ENCODE peak calls at places on chromosomes 12 and 14, in six cellular contexts. One of them, this sample, is unnamed.

GRCh38 chr12:25979563-25979962 is 21.1 kb downstream of the RASSF8 start:
- DNase-seq in HL-60: no peak
- DNase-seq in body of pancreas: no peak
- DNase-seq in stomach: no peak
- DNase-seq in pancreas: no peak
- DNase-seq in mammary epithelial cell: peak; percentile 56
- DNase-seq in this sample: no peak

GRCh38 chr14:64728106-64728505 is 23.9 kb downstream of the PLEKHG3 start:
- DNase-seq in HL-60: no peak
- DNase-seq in body of pancreas: no peak
- DNase-seq in stomach: no peak
- DNase-seq in pancreas: peak; percentile 44
- DNase-seq in mammary epithelial cell: no peak
- DNase-seq in this sample: no peak

GRCh38 chr12:117036046-117036445 is 63.2 kb downstream of the TESC start:
- DNase-seq in HL-60: no peak
- DNase-seq in body of pancreas: no peak
- DNase-seq in stomach: no peak
- DNase-seq in pancreas: peak; percentile 54
- DNase-seq in mammary epithelial cell: no peak
- DNase-seq in this sample: no peak

GRCh38 chr12:116898675-116899074 is 12.1 kb upstream of the FBXW8 start:
- DNase-seq in HL-60: no peak
- DNase-seq in body of pancreas: no peak
- DNase-seq in stomach: no peak
- DNase-seq in pancreas: no peak
- DNase-seq in mammary epithelial cell: no peak
- DNase-seq in this sample: no peak

GRCh38 chr12:25071366-25071765 is 122.5 kb upstream of the BCAT1 start:
- DNase-seq in HL-60: no peak
- DNase-seq in body of pancreas: no peak
- DNase-seq in stomach: no peak
- DNase-seq in pancreas: no peak
- DNase-seq in mammary epithelial cell: no peak
- DNase-seq in this sample: no peak

GRCh38 chr12:125271850-125272249 is 206.6 kb downstream of the AACS start:
- DNase-seq in HL-60: no peak
- DNase-seq in body of pancreas: no peak
- DNase-seq in stomach: no peak
- DNase-seq in pancreas: no peak
- DNase-seq in mammary epithelial cell: no peak
- DNase-seq in this sample: no peak

GRCh38 chr14:57486767-57487379 is 6.8 kb downstream of the CCDC198 start:
- DNase-seq in HL-60: peak; percentile 6
- DNase-seq in body of pancreas: no peak
- DNase-seq in stomach: no peak
- DNase-seq in pancreas: no peak
- DNase-seq in mammary epithelial cell: peak; percentile 32
- DNase-seq in this sample: peak; percentile 50

GRCh38 chr12:19273482-19274330 is 144.2 kb downstream of the PLEKHA5 start:
- DNase-seq in HL-60: peak; percentile 36
- DNase-seq in body of pancreas: peak; percentile 56
- DNase-seq in stomach: peak; percentile 67
- DNase-seq in pancreas: peak; percentile 69
- DNase-seq in mammary epithelial cell: peak; percentile 91
- DNase-seq in this sample: peak; percentile 77

GRCh38 chr12:119988440-119988787 is 622 bp upstream of the BICDL1 start:
- DNase-seq in HL-60: peak; percentile 3
- DNase-seq in body of pancreas: no peak
- DNase-seq in stomach: no peak
- DNase-seq in pancreas: no peak
- DNase-seq in mammary epithelial cell: no peak
- DNase-seq in this sample: peak; percentile 62

GRCh38 chr14:72243309-72243708 is 311.1 kb downstream of the RGS6 start:
- DNase-seq in HL-60: no peak
- DNase-seq in body of pancreas: no peak
- DNase-seq in stomach: no peak
- DNase-seq in pancreas: no peak
- DNase-seq in mammary epithelial cell: no peak
- DNase-seq in this sample: no peak
- H3K27ac ChIP-seq in HL-60: no peak overlapping the region
- H3K27ac ChIP-seq in body of pancreas: no peak overlapping the region
- H3K27ac ChIP-seq in stomach: no peak overlapping the region
- H3K27ac ChIP-seq in pancreas: no peak overlapping the region
- H3K27ac ChIP-seq in mammary epithelial cell: no peak overlapping the region
- H3K27ac ChIP-seq in this sample: no peak overlapping the region

GRCh38 chr12:2094597-2094996 is 41.8 kb downstream of the CACNA1C start:
- DNase-seq in HL-60: peak; percentile 76
- DNase-seq in body of pancreas: no peak
- DNase-seq in stomach: no peak
- DNase-seq in pancreas: no peak
- DNase-seq in mammary epithelial cell: no peak
- DNase-seq in this sample: no peak
- TF ChIP-seq CTCF in HL-60: no peak
- TF ChIP-seq CTCF in body of pancreas: no peak
- TF ChIP-seq CTCF in stomach: no peak
- TF ChIP-seq CTCF in pancreas: no peak
- TF ChIP-seq CTCF in mammary epithelial cell: no peak
- TF ChIP-seq CTCF in this sample: no peak

GRCh38 chr14:61430066-61430757 is 108.8 kb downstream of the PRKCH start:
- DNase-seq in HL-60: no peak
- DNase-seq in body of pancreas: no peak
- DNase-seq in stomach: no peak
- DNase-seq in pancreas: no peak
- DNase-seq in mammary epithelial cell: no peak
- DNase-seq in this sample: no peak
- H3K27ac ChIP-seq in HL-60: no peak overlapping the region
- H3K27ac ChIP-seq in body of pancreas: no peak overlapping the region
- H3K27ac ChIP-seq in stomach: no peak overlapping the region
- H3K27ac ChIP-seq in pancreas: no peak overlapping the region
- H3K27ac ChIP-seq in mammary epithelial cell: no peak overlapping the region
- H3K27ac ChIP-seq in this sample: no peak overlapping the region

GRCh38 chr12:83461326-83461985 is 774.8 kb downstream of the TMTC2 start:
- DNase-seq in HL-60: no peak
- DNase-seq in body of pancreas: no peak
- DNase-seq in stomach: no peak
- DNase-seq in pancreas: no peak
- DNase-seq in mammary epithelial cell: no peak
- DNase-seq in this sample: no peak

GRCh38 chr12:83465632-83466031 is 778.9 kb downstream of the TMTC2 start:
- DNase-seq in HL-60: no peak
- DNase-seq in body of pancreas: no peak
- DNase-seq in stomach: no peak
- DNase-seq in pancreas: no peak
- DNase-seq in mammary epithelial cell: no peak
- DNase-seq in this sample: no peak

DNA sequence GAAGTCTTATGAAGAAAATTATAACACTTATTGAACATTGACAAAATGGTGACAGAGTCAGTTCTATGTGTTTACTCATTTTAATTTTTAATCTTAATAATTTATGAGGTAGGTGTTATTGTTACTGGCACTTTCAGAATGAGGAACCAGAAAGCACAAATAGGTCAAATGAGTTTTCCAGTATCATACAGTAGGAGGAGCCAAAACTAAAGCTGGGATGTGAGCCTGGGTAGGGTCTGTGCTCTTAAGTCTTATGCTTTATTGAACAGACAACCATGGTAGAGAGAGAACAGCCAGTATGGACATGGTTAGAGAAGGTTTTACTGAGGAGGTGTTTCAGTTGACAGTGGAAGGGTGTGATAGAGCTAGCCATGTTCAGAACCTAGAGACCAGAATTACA is 775.7 kb downstream of the TMTC2 start:
- DNase-seq in HL-60: no peak
- DNase-seq in body of pancreas: no peak
- DNase-seq in stomach: no peak
- DNase-seq in pancreas: no peak
- DNase-seq in mammary epithelial cell: no peak
- DNase-seq in this sample: no peak
- TF ChIP-seq CTCF in HL-60: no peak
- TF ChIP-seq CTCF in body of pancreas: no peak
- TF ChIP-seq CTCF in stomach: no peak
- TF ChIP-seq CTCF in pancreas: no peak
- TF ChIP-seq CTCF in mammary epithelial cell: no peak
- TF ChIP-seq CTCF in this sample: no peak

GRCh38 chr14:71339650-71340415 is 432.6 kb downstream of the PCNX1 start:
- DNase-seq in HL-60: no peak
- DNase-seq in body of pancreas: no peak
- DNase-seq in stomach: no peak
- DNase-seq in pancreas: no peak
- DNase-seq in mammary epithelial cell: no peak
- DNase-seq in this sample: no peak
- H3K27ac ChIP-seq in HL-60: no peak overlapping the region
- H3K27ac ChIP-seq in body of pancreas: no peak overlapping the region
- H3K27ac ChIP-seq in stomach: peak overlapping the region; percentile 64
- H3K27ac ChIP-seq in pancreas: no peak overlapping the region
- H3K27ac ChIP-seq in mammary epithelial cell: no peak overlapping the region
- H3K27ac ChIP-seq in this sample: no peak overlapping the region

DNA sequence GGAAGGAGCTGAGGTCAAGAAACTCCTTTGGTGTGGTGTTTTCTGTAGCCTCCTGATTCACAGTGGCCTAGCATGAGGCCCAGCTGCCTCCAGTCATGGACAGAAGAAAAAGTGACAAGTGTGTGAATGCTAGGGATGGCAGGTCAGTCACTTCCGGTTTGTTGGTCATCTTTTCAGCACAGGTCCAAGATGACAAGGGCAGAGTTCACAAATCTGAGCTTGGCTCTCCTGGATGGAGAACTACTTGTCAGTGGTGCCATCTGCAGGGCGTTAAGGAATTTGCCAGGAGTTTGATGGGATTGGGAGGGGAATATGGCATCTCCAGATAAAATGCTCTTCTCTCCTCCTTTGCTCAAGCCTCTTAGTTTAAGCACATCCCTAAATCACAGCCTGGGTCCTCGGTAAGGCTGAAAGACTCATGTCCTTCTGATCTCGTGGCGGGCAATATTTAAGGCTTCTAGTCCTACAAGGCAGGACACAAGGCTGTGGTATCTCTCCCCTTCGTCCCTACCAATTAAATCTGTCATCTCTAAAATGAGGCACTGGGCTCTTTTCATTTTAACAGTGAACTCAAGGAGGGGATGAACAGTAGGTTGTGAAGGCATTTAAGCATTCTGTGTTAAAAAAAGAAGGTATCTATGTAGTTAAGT is 10.0 kb downstream of the TUBA1B start:
- DNase-seq in HL-60: no peak
- DNase-seq in body of pancreas: peak; percentile 54
- DNase-seq in stomach: peak; percentile 45
- DNase-seq in pancreas: no peak
- DNase-seq in mammary epithelial cell: peak; percentile 41
- DNase-seq in this sample: peak; percentile 62
- TF ChIP-seq CTCF in HL-60: no peak
- TF ChIP-seq CTCF in body of pancreas: peak; percentile 64
- TF ChIP-seq CTCF in stomach: peak; percentile 33
- TF ChIP-seq CTCF in pancreas: peak; percentile 35
- TF ChIP-seq CTCF in mammary epithelial cell: peak; percentile 78
- TF ChIP-seq CTCF in this sample: peak; percentile 66

GRCh38 chr12:11823593-11823992 is 174.1 kb downstream of the ETV6 start:
- DNase-seq in HL-60: no peak
- DNase-seq in body of pancreas: no peak
- DNase-seq in stomach: no peak
- DNase-seq in pancreas: no peak
- DNase-seq in mammary epithelial cell: no peak
- DNase-seq in this sample: no peak
- H3K27ac ChIP-seq in HL-60: no peak overlapping the region
- H3K27ac ChIP-seq in body of pancreas: no peak overlapping the region
- H3K27ac ChIP-seq in stomach: no peak overlapping the region
- H3K27ac ChIP-seq in pancreas: no peak overlapping the region
- H3K27ac ChIP-seq in mammary epithelial cell: no peak overlapping the region
- H3K27ac ChIP-seq in this sample: no peak overlapping the region

This sample was measured in RWPE1.